ENCODE peak calls at places on chromosomes 6 and 20, in nine cellular contexts. V is heart left ventricle, G is body of pancreas, I is GM12878, K is A549, P is Peyer's patch, S is NB4, L is esophagus squamous epithelium, J is K562. N is an unnamed sample.

GRCh38 chr6:140077712-140078551 is 703.5 kb upstream of the CITED2 start:
- DNase-seq in V (no peak), G (no peak), I (no peak), K (no peak), P (no peak), S (no peak), L (no peak), J (no peak), N (no peak)

GRCh38 chr20:34951252-34951651 is 4.4 kb downstream of the GSS start:
- DNase-seq in V (no peak), G (no peak), I (no peak), K (no peak), P (no peak), S (no peak), L (no peak), J (no peak), N (no peak)

GRCh38 chr6:161393839-161394364 is 120.0 kb upstream of the AGPAT4 start:
- DNase-seq in V (peak), G (peak), I (peak), K (peak), P (peak), S (peak), L (peak), J (peak), N (no peak)

GRCh38 chr20:53071833-53072232 is 99.7 kb downstream of the TSHZ2 start:
- DNase-seq in V (no peak), G (no peak), I (no peak), K (no peak), P (no peak), S (no peak), L (no peak), J (no peak), N (no peak)

GRCh38 chr6:15327271-15327670 is 81.4 kb downstream of the JARID2 start:
- DNase-seq in V (no peak), G (no peak), I (no peak), K (peak), P (no peak), S (no peak), L (no peak), J (peak), N (no peak)

GRCh38 chr6:138101946-138102731 is 5.1 kb downstream of the PERP start:
- DNase-seq in V (no peak), G (no peak), I (no peak), K (no peak), P (no peak), S (no peak), L (no peak), J (no peak), N (no peak)

GRCh38 chr20:49680475-49680874 is 33.2 kb downstream of the B4GALT5 start:
- DNase-seq in V (no peak), G (no peak), I (no peak), K (no peak), P (no peak), S (no peak), L (no peak), J (no peak), N (no peak)

GRCh38 chr20:20513720-20514119 is 145.8 kb downstream of the INSM1 start:
- DNase-seq in V (no peak), G (no peak), I (no peak), K (no peak), P (no peak), S (no peak), L (no peak), J (no peak), N (no peak)

GRCh38 chr6:81995548-81996289 is 243.2 kb upstream of the TENT5A start:
- DNase-seq in V (no peak), G (no peak), I (no peak), K (no peak), P (no peak), S (no peak), L (no peak), J (no peak), N (no peak)

GRCh38 chr6:155248021-155249001 is 15.5 kb upstream of the CLDN20 start:
- DNase-seq in V (peak), G (no peak), I (peak), K (peak), P (peak), S (peak), L (no peak), J (peak), N (peak)

GRCh38 chr6:106556368-106556960 is 72.8 kb downstream of the RTN4IP1 start:
- DNase-seq in V (no peak), G (no peak), I (no peak), K (peak), P (no peak), S (peak), L (no peak), J (no peak), N (no peak)

GRCh38 chr6:87139236-87139635 is 16.1 kb upstream of the ZNF292 start:
- DNase-seq in V (peak), G (no peak), I (no peak), K (peak), P (no peak), S (peak), L (no peak), J (peak), N (no peak)

GRCh38 chr6:159979136-159979874 is 10.4 kb downstream of the IGF2R start:
- DNase-seq in V (no peak), G (no peak), I (peak), K (no peak), P (no peak), S (peak), L (no peak), J (peak), N (no peak)

GRCh38 chr20:37804584-37805566 is 98.1 kb upstream of the VSTM2L start:
- DNase-seq in V (no peak), G (no peak), I (peak), K (no peak), P (peak), S (peak), L (peak), J (no peak), N (no peak)

GRCh38 chr20:3729811-3730550 is 2.5 kb upstream of the HSPA12B start:
- DNase-seq in V (peak), G (no peak), I (no peak), K (no peak), P (no peak), S (no peak), L (no peak), J (no peak), N (no peak)

GRCh38 chr6:149221774-149222070 is 95.8 kb upstream of the TAB2 start:
- DNase-seq in V (no peak), G (no peak), I (no peak), K (no peak), P (no peak), S (no peak), L (no peak), J (no peak), N (no peak)

GRCh38 chr6:4581468-4582420 is 194.5 kb upstream of the CDYL start:
- DNase-seq in V (no peak), G (no peak), I (no peak), K (peak), P (no peak), S (no peak), L (no peak), J (no peak), N (peak)

GRCh38 chr6:77962070-77962469 is 309.2 kb downstream of the MEI4 start:
- DNase-seq in V (no peak), G (no peak), I (no peak), K (no peak), P (no peak), S (no peak), L (no peak), J (no peak), N (no peak)

GRCh38 chr6:167730441-167730840 is 96.3 kb upstream of the AFDN start:
- DNase-seq in V (no peak), G (no peak), I (no peak), K (no peak), P (no peak), S (no peak), L (no peak), J (no peak), N (no peak)

GRCh38 chr20:33914871-33915270 is 78.8 kb upstream of the RALY start:
- DNase-seq in V (no peak), G (no peak), I (no peak), K (peak), P (no peak), S (no peak), L (no peak), J (no peak), N (peak)

GRCh38 chr6:129753422-129753821 is 43.4 kb upstream of the ARHGAP18 start:
- DNase-seq in V (no peak), G (no peak), I (no peak), K (no peak), P (no peak), S (peak), L (no peak), J (no peak), N (no peak)

GRCh38 chr6:154721460-154721859 is 11.8 kb upstream of the SCAF8 start:
- DNase-seq in V (no peak), G (no peak), I (no peak), K (no peak), P (no peak), S (no peak), L (no peak), J (no peak), N (peak)

GRCh38 chr20:34512955-34513419 is 3.2 kb upstream of the DYNLRB1 start:
- DNase-seq in V (no peak), G (no peak), I (no peak), K (peak), P (no peak), S (no peak), L (no peak), J (no peak), N (no peak)

DNA sequence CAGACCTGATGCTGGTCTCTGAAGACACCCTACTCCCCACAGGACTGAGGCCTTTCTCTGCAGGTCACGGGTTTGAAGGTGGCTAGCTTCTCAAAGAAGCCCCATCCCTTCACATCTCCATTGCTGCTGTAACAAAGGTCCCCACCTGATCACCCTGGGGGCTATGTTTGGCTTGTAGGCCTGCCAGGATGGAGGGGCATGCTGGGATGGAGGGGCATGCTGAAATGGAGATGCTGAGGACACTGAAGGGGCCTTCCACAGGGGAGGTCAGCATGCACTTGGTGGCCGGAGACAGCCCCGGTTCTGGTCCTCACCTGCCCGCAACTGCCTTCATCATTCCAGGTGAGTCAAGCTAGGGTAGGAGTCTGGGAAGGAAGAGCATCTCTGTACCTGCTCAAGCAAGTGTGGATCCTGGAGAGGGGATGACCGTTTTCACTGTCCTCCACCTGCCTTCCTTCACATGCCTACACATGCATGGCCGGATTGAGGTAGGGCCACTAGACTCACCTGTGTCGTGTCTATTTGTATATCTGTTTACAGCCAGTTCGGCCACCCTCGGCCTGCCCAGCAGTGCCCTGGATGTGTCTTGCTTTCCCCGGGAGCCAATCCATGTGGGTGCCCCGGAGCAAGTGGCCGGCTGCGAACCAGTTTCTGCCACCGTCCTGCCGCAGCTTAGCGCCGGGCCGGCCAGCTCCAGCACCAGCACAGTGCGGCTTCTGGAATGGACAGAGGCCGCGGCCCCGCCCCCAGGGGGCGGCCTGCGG is 6.0 kb downstream of the L3MBTL1 start:
- DNase-seq in V (no peak), G (no peak), I (no peak), K (no peak), P (no peak), S (no peak), L (no peak), J (no peak), N (no peak)
- TF ChIP-seq POLR2A in V (no peak), G (peak), I (peak), K (no peak), P (peak), S (peak), L (no peak), J (peak), N (peak)

GRCh38 chr6:3162565-3163247 is 5.4 kb upstream of the TUBB2A start:
- DNase-seq in V (peak), G (peak), I (no peak), K (peak), P (peak), S (peak), L (no peak), J (peak), N (peak)
- TF ChIP-seq POLR2A in V (no peak), G (peak), I (no peak), K (peak), P (peak), S (peak), L (no peak), J (peak), N (peak)

DNA sequence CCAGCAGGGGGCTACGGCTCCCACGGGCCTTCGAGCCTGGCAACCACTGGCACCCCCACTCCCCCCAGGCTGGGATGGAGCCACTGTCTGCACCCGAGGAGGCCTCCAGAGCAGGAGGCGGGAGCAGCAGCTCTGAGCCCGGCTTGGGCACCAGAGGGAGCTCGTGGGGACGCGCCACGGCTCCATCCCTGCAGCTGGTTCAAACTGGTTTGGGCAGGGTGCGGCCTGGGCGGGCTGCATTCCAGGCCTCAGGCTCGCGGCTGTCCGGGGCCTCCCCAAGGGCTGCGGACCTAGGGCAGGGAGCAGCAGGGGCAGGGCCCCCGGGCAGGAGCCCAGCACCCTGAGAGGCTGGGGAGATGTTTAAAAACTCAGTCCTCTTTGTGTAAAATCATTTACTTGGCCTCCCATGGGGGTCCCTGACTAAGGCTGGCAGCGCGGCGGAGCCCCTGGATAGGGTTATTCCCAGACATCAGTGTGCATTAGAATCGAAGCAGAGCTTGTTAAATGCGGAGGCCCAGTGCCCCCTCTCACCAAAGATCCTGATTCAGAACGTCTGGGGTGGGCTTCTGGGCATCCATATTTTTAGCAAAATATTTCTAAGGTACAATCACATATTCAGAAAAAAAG is 4.1 kb upstream of the BCAS4 start:
- DNase-seq in V (peak), G (peak), I (peak), K (peak), P (peak), S (peak), L (peak), J (peak), N (peak)
- TF ChIP-seq POLR2A in V (no peak), G (peak), I (peak), K (peak), P (no peak), S (peak), L (no peak), J (peak), N (peak)

GRCh38 chr20:2663887-2664719 is at the start of gene IDH3B:
- DNase-seq in V (peak), G (peak), I (no peak), K (peak), P (peak), S (peak), L (peak), J (peak), N (peak)
- TF ChIP-seq POLR2A in V (no peak), G (peak), I (peak), K (peak), P (peak), S (peak), L (no peak), J (peak), N (peak)

GRCh38 chr6:43434943-43435342 is 7.6 kb downstream of the ABCC10 start:
- DNase-seq in V (no peak), G (no peak), I (no peak), K (no peak), P (no peak), S (no peak), L (no peak), J (no peak), N (no peak)

GRCh38 chr6:43434441-43434840 is 7.1 kb downstream of the ABCC10 start:
- DNase-seq in V (no peak), G (no peak), I (no peak), K (no peak), P (no peak), S (no peak), L (no peak), J (no peak), N (no peak)

GRCh38 chr6:43436577-43437282 is 9.4 kb downstream of the ABCC10 start:
- DNase-seq in V (peak), G (no peak), I (no peak), K (peak), P (no peak), S (no peak), L (no peak), J (peak), N (peak)

GRCh38 chr6:43437700-43438099 is 10.4 kb downstream of the ABCC10 start:
- DNase-seq in V (no peak), G (no peak), I (no peak), K (no peak), P (no peak), S (no peak), L (no peak), J (no peak), N (no peak)

GRCh38 chr6:43435682-43436437 is 8.5 kb downstream of the ABCC10 start:
- DNase-seq in V (no peak), G (no peak), I (no peak), K (no peak), P (no peak), S (no peak), L (no peak), J (no peak), N (no peak)
- TF ChIP-seq POLR2A in V (no peak), G (no peak), I (no peak), K (no peak), P (no peak), S (no peak), L (no peak), J (no peak), N (no peak)

DNA sequence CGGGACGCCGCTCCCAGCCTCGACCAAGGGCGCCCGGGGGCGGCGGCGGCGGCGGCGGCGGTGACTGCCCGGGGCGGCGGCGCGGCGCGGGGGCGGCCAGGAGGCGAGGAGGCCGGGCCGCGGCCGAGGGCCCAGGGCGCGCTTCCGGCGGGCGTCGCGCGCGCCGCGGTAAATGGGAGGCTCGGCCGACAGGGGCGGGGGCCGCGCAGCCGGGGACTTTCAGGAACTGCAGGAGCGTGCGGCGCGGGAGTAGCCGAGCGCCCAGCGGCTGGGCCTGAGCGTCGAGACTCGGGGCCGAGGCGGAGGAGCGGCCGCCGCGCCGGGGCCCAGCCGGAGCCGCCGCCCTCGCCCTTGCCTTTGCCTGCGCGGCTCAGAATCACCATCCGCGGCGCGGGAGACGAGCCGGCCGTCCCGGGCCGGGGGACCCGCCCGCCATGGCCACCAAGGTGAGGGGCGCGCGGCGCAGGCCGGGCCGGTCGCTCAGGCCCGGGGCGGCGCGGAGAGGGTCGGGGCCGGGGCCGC is at the start of gene SNX9:
- DNase-seq in V (peak), G (peak), I (no peak), K (peak), P (peak), S (peak), L (no peak), J (peak), N (peak)
- TF ChIP-seq POLR2A in V (no peak), G (peak), I (peak), K (peak), P (peak), S (peak), L (peak), J (no peak), N (peak)

GRCh38 chr20:11328839-11329238 is 588.9 kb upstream of the BTBD3 start:
- DNase-seq in V (no peak), G (no peak), I (no peak), K (no peak), P (no peak), S (no peak), L (no peak), J (no peak), N (no peak)
- TF ChIP-seq POLR2A in V (no peak), G (no peak), I (no peak), K (no peak), P (no peak), S (no peak), L (no peak), J (no peak), N (no peak)

GRCh38 chr6:84526631-84527030 is 237.8 kb downstream of the TBX18 start:
- DNase-seq in V (no peak), G (no peak), I (no peak), K (no peak), P (no peak), S (peak), L (no peak), J (no peak), N (no peak)

GRCh38 chr6:84525907-84526306 is 238.5 kb downstream of the TBX18 start:
- DNase-seq in V (no peak), G (no peak), I (no peak), K (no peak), P (no peak), S (no peak), L (no peak), J (no peak), N (no peak)

GRCh38 chr6:84521419-84522001 is 242.9 kb downstream of the TBX18 start:
- DNase-seq in V (no peak), G (no peak), I (no peak), K (no peak), P (no peak), S (no peak), L (no peak), J (no peak), N (no peak)

GRCh38 chr6:84524636-84525035 is 239.8 kb downstream of the TBX18 start:
- DNase-seq in V (no peak), G (no peak), I (no peak), K (no peak), P (no peak), S (no peak), L (no peak), J (no peak), N (no peak)

DNA sequence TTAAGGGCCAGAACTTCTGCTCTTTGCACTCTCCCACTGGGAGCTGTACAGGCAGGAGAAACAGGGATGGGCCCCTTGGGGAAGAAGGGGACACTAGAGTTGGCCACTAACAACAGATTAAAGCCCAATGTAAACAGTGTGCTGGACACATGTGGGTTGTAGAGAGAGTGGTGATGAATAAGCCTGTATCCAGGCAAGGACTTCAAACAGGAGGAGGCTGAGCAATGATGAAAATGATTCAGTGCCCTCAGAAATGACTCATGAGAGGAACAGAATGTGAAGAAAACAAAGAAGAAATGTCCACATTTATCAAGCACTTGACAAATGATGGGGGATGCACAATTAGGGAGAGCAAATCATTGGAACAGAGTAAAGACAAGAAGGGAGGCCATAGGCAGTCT is 242.3 kb downstream of the TBX18 start:
- DNase-seq in V (no peak), G (no peak), I (no peak), K (peak), P (no peak), S (no peak), L (no peak), J (no peak), N (peak)
- TF ChIP-seq POLR2A in V (no peak), G (no peak), I (no peak), K (no peak), P (no peak), S (no peak), L (no peak), J (no peak), N (no peak)

N was measured in H54.